ENCODE peak calls at places on chromosomes 11 and 22, in eight cellular contexts. One of them, this sample, is unnamed.

GRCh38 chr11:132640952-132641351 is 891.3 kb downstream of the OPCML start:
- DNase-seq in dorsolateral prefrontal cortex: no peak
- DNase-seq in NB4: no peak
- DNase-seq in lung: no peak
- DNase-seq in AG10803: no peak
- DNase-seq in upper lobe of left lung: no peak
- DNase-seq in HFF-Myc: no peak
- DNase-seq in fibroblast of the aortic adventitia: no peak
- DNase-seq in this sample: no peak

GRCh38 chr11:133366088-133366487 is 166.2 kb downstream of the OPCML start:
- DNase-seq in dorsolateral prefrontal cortex: no peak
- DNase-seq in NB4: no peak
- DNase-seq in lung: no peak
- DNase-seq in AG10803: no peak
- DNase-seq in upper lobe of left lung: no peak
- DNase-seq in HFF-Myc: no peak
- DNase-seq in fibroblast of the aortic adventitia: no peak
- DNase-seq in this sample: no peak

GRCh38 chr22:41976961-41977566 is 7.8 kb downstream of the SEPTIN3 start:
- DNase-seq in dorsolateral prefrontal cortex: no peak
- DNase-seq in NB4: no peak
- DNase-seq in lung: no peak
- DNase-seq in AG10803: no peak
- DNase-seq in upper lobe of left lung: no peak
- DNase-seq in HFF-Myc: no peak
- DNase-seq in fibroblast of the aortic adventitia: no peak
- DNase-seq in this sample: no peak

GRCh38 chr11:26905368-26905767 is 88.5 kb upstream of the FIBIN start:
- DNase-seq in dorsolateral prefrontal cortex: no peak
- DNase-seq in NB4: no peak
- DNase-seq in lung: no peak
- DNase-seq in AG10803: peak
- DNase-seq in upper lobe of left lung: no peak
- DNase-seq in HFF-Myc: peak
- DNase-seq in fibroblast of the aortic adventitia: peak
- DNase-seq in this sample: no peak

GRCh38 chr11:20278727-20279126 is 84.8 kb upstream of the HTATIP2 start:
- DNase-seq in dorsolateral prefrontal cortex: no peak
- DNase-seq in NB4: no peak
- DNase-seq in lung: no peak
- DNase-seq in AG10803: no peak
- DNase-seq in upper lobe of left lung: no peak
- DNase-seq in HFF-Myc: no peak
- DNase-seq in fibroblast of the aortic adventitia: no peak
- DNase-seq in this sample: no peak

GRCh38 chr22:36386351-36386899 is 1.3 kb downstream of the MYH9 start:
- DNase-seq in dorsolateral prefrontal cortex: no peak
- DNase-seq in NB4: peak
- DNase-seq in lung: no peak
- DNase-seq in AG10803: no peak
- DNase-seq in upper lobe of left lung: peak
- DNase-seq in HFF-Myc: no peak
- DNase-seq in fibroblast of the aortic adventitia: peak
- DNase-seq in this sample: peak

GRCh38 chr11:20125927-20126326 is 34.3 kb downstream of the DBX1 start:
- DNase-seq in dorsolateral prefrontal cortex: no peak
- DNase-seq in NB4: no peak
- DNase-seq in lung: no peak
- DNase-seq in AG10803: peak
- DNase-seq in upper lobe of left lung: no peak
- DNase-seq in HFF-Myc: no peak
- DNase-seq in fibroblast of the aortic adventitia: peak
- DNase-seq in this sample: peak

GRCh38 chr11:68848429-68848828 is 6.7 kb upstream of the CPT1A start:
- DNase-seq in dorsolateral prefrontal cortex: no peak
- DNase-seq in NB4: no peak
- DNase-seq in lung: no peak
- DNase-seq in AG10803: no peak
- DNase-seq in upper lobe of left lung: no peak
- DNase-seq in HFF-Myc: no peak
- DNase-seq in fibroblast of the aortic adventitia: no peak
- DNase-seq in this sample: no peak

GRCh38 chr11:17750013-17750816 is 15.6 kb downstream of the KCNC1 start:
- DNase-seq in dorsolateral prefrontal cortex: peak
- DNase-seq in NB4: no peak
- DNase-seq in lung: no peak
- DNase-seq in AG10803: no peak
- DNase-seq in upper lobe of left lung: no peak
- DNase-seq in HFF-Myc: no peak
- DNase-seq in fibroblast of the aortic adventitia: no peak
- DNase-seq in this sample: no peak

GRCh38 chr11:65445604-65446445 is 23.2 kb downstream of the NEAT1 start:
- DNase-seq in dorsolateral prefrontal cortex: no peak
- DNase-seq in NB4: peak
- DNase-seq in lung: peak
- DNase-seq in AG10803: peak
- DNase-seq in upper lobe of left lung: peak
- DNase-seq in HFF-Myc: no peak
- DNase-seq in fibroblast of the aortic adventitia: peak
- DNase-seq in this sample: no peak

GRCh38 chr11:127000291-127000968 is at the start of gene KIRREL3:
- DNase-seq in dorsolateral prefrontal cortex: peak
- DNase-seq in NB4: no peak
- DNase-seq in lung: no peak
- DNase-seq in AG10803: peak
- DNase-seq in upper lobe of left lung: no peak
- DNase-seq in HFF-Myc: no peak
- DNase-seq in fibroblast of the aortic adventitia: no peak
- DNase-seq in this sample: no peak

GRCh38 chr11:639324-639977 is 2.4 kb downstream of the DRD4 start:
- DNase-seq in dorsolateral prefrontal cortex: no peak
- DNase-seq in NB4: no peak
- DNase-seq in lung: no peak
- DNase-seq in AG10803: no peak
- DNase-seq in upper lobe of left lung: no peak
- DNase-seq in HFF-Myc: no peak
- DNase-seq in fibroblast of the aortic adventitia: no peak
- DNase-seq in this sample: no peak

GRCh38 chr22:37435970-37436603 is 8.8 kb upstream of the ELFN2 start:
- DNase-seq in dorsolateral prefrontal cortex: no peak
- DNase-seq in NB4: no peak
- DNase-seq in lung: no peak
- DNase-seq in AG10803: no peak
- DNase-seq in upper lobe of left lung: no peak
- DNase-seq in HFF-Myc: no peak
- DNase-seq in fibroblast of the aortic adventitia: no peak
- DNase-seq in this sample: no peak

GRCh38 chr11:86696004-86696403 is 23.6 kb upstream of the ME3 start:
- DNase-seq in dorsolateral prefrontal cortex: no peak
- DNase-seq in NB4: no peak
- DNase-seq in lung: no peak
- DNase-seq in AG10803: peak
- DNase-seq in upper lobe of left lung: no peak
- DNase-seq in HFF-Myc: peak
- DNase-seq in fibroblast of the aortic adventitia: peak
- DNase-seq in this sample: peak

GRCh38 chr22:21666786-21667185 is 974 bp downstream of the PPIL2 start:
- DNase-seq in dorsolateral prefrontal cortex: no peak
- DNase-seq in NB4: no peak
- DNase-seq in lung: no peak
- DNase-seq in AG10803: no peak
- DNase-seq in upper lobe of left lung: no peak
- DNase-seq in HFF-Myc: no peak
- DNase-seq in fibroblast of the aortic adventitia: no peak
- DNase-seq in this sample: no peak

DNA sequence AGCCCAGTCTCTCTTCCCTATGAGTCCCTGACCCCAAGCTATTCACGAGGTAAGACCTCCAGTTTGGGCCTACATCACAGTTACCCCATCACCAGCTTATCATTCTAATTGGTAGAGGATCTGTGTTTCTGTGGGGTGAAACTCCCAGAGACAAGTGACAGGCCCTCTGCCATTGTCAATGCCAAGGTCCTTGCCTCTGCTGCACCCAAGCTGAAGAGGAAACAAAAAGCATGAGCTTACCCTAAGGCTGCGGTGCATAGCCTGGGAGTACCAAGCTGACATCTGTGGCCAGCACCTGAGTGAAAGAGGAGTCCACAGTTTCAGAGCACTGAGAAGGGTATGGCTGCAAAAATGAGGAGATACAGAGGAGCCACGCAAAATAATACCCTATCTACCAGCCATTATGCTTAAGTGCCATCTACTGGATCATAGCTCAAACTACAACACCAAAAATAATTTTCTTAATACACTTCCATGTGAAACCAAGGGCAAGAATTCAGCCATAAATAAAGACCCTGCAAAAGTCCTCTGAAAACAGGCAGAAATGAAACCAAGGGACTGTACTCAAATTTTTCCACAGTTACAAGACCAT is 62.3 kb upstream of the ANO5 start:
- DNase-seq in dorsolateral prefrontal cortex: no peak
- DNase-seq in NB4: peak
- DNase-seq in lung: no peak
- DNase-seq in AG10803: no peak
- DNase-seq in upper lobe of left lung: no peak
- DNase-seq in HFF-Myc: no peak
- DNase-seq in fibroblast of the aortic adventitia: no peak
- DNase-seq in this sample: no peak
- TF ChIP-seq CTCF in dorsolateral prefrontal cortex: peak
- TF ChIP-seq CTCF in NB4: peak
- TF ChIP-seq CTCF in lung: no peak
- TF ChIP-seq CTCF in AG10803: no peak
- TF ChIP-seq CTCF in upper lobe of left lung: peak
- TF ChIP-seq CTCF in HFF-Myc: no peak
- TF ChIP-seq CTCF in fibroblast of the aortic adventitia: no peak
- TF ChIP-seq CTCF in this sample: peak

DNA sequence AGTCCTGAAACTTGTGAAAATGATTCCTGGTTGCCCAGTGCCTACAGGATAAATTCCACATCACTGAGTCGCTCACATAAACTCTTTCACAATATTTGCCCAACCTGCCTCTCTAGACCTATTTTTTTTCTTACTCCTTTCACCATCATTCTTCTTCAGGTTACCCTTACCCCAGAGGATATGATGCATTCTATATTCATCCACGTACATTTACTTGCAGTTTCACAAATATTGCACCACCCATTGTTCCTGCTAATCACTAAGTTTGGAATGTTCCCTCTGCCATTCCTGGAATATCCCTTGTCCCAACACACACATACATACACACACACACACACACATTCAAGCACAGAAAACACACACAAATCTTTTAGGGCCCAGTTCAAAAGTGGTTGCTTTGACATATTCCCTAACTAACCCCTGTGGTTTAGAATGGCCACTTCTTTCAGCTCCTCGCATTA is 379.5 kb downstream of the ETS1 start:
- DNase-seq in dorsolateral prefrontal cortex: no peak
- DNase-seq in NB4: no peak
- DNase-seq in lung: no peak
- DNase-seq in AG10803: peak
- DNase-seq in upper lobe of left lung: no peak
- DNase-seq in HFF-Myc: no peak
- DNase-seq in fibroblast of the aortic adventitia: peak
- DNase-seq in this sample: peak
- H3K4me3 ChIP-seq in dorsolateral prefrontal cortex: no peak
- H3K4me3 ChIP-seq in NB4: no peak
- H3K4me3 ChIP-seq in lung: no peak
- H3K4me3 ChIP-seq in AG10803: no peak
- H3K4me3 ChIP-seq in upper lobe of left lung: no peak
- H3K4me3 ChIP-seq in HFF-Myc: no peak
- H3K4me3 ChIP-seq in fibroblast of the aortic adventitia: no peak
- H3K4me3 ChIP-seq in this sample: no peak

GRCh38 chr22:45731041-45731797 is 59.6 kb downstream of the ATXN10 start:
- DNase-seq in dorsolateral prefrontal cortex: no peak
- DNase-seq in NB4: no peak
- DNase-seq in lung: no peak
- DNase-seq in AG10803: peak
- DNase-seq in upper lobe of left lung: no peak
- DNase-seq in HFF-Myc: no peak
- DNase-seq in fibroblast of the aortic adventitia: peak
- DNase-seq in this sample: no peak

GRCh38 chr22:45735273-45735672 is 63.6 kb downstream of the ATXN10 start:
- DNase-seq in dorsolateral prefrontal cortex: no peak
- DNase-seq in NB4: no peak
- DNase-seq in lung: no peak
- DNase-seq in AG10803: no peak
- DNase-seq in upper lobe of left lung: no peak
- DNase-seq in HFF-Myc: no peak
- DNase-seq in fibroblast of the aortic adventitia: no peak
- DNase-seq in this sample: no peak

GRCh38 chr22:45726081-45726480 is 54.4 kb downstream of the ATXN10 start:
- DNase-seq in dorsolateral prefrontal cortex: no peak
- DNase-seq in NB4: no peak
- DNase-seq in lung: no peak
- DNase-seq in AG10803: no peak
- DNase-seq in upper lobe of left lung: no peak
- DNase-seq in HFF-Myc: no peak
- DNase-seq in fibroblast of the aortic adventitia: peak
- DNase-seq in this sample: no peak

GRCh38 chr22:45731798-45732495 is 60.3 kb downstream of the ATXN10 start:
- DNase-seq in dorsolateral prefrontal cortex: no peak
- DNase-seq in NB4: peak
- DNase-seq in lung: no peak
- DNase-seq in AG10803: peak
- DNase-seq in upper lobe of left lung: peak
- DNase-seq in HFF-Myc: no peak
- DNase-seq in fibroblast of the aortic adventitia: peak
- DNase-seq in this sample: no peak
- TF ChIP-seq CTCF in dorsolateral prefrontal cortex: peak
- TF ChIP-seq CTCF in NB4: peak
- TF ChIP-seq CTCF in lung: no peak
- TF ChIP-seq CTCF in AG10803: peak
- TF ChIP-seq CTCF in upper lobe of left lung: peak
- TF ChIP-seq CTCF in HFF-Myc: peak
- TF ChIP-seq CTCF in fibroblast of the aortic adventitia: peak
- TF ChIP-seq CTCF in this sample: peak

GRCh38 chr11:92224394-92225205 is at the start of gene FAT3:
- DNase-seq in dorsolateral prefrontal cortex: peak
- DNase-seq in NB4: no peak
- DNase-seq in lung: no peak
- DNase-seq in AG10803: peak
- DNase-seq in upper lobe of left lung: no peak
- DNase-seq in HFF-Myc: no peak
- DNase-seq in fibroblast of the aortic adventitia: no peak
- DNase-seq in this sample: no peak

GRCh38 chr11:92227233-92227593 is 2.6 kb downstream of the FAT3 start:
- DNase-seq in dorsolateral prefrontal cortex: no peak
- DNase-seq in NB4: no peak
- DNase-seq in lung: no peak
- DNase-seq in AG10803: no peak
- DNase-seq in upper lobe of left lung: no peak
- DNase-seq in HFF-Myc: no peak
- DNase-seq in fibroblast of the aortic adventitia: no peak
- DNase-seq in this sample: no peak

GRCh38 chr11:92225563-92226308 is 1.1 kb downstream of the FAT3 start:
- DNase-seq in dorsolateral prefrontal cortex: no peak
- DNase-seq in NB4: no peak
- DNase-seq in lung: no peak
- DNase-seq in AG10803: peak
- DNase-seq in upper lobe of left lung: no peak
- DNase-seq in HFF-Myc: no peak
- DNase-seq in fibroblast of the aortic adventitia: no peak
- DNase-seq in this sample: no peak

GRCh38 chr11:92226331-92227232 is 2.0 kb downstream of the FAT3 start:
- DNase-seq in dorsolateral prefrontal cortex: no peak
- DNase-seq in NB4: no peak
- DNase-seq in lung: no peak
- DNase-seq in AG10803: peak
- DNase-seq in upper lobe of left lung: no peak
- DNase-seq in HFF-Myc: no peak
- DNase-seq in fibroblast of the aortic adventitia: no peak
- DNase-seq in this sample: no peak

GRCh38 chr11:92225206-92225562 is 566 bp downstream of the FAT3 start:
- DNase-seq in dorsolateral prefrontal cortex: no peak
- DNase-seq in NB4: no peak
- DNase-seq in lung: no peak
- DNase-seq in AG10803: no peak
- DNase-seq in upper lobe of left lung: no peak
- DNase-seq in HFF-Myc: no peak
- DNase-seq in fibroblast of the aortic adventitia: no peak
- DNase-seq in this sample: no peak
- H3K4me3 ChIP-seq in dorsolateral prefrontal cortex: peak
- H3K4me3 ChIP-seq in NB4: no peak
- H3K4me3 ChIP-seq in lung: peak
- H3K4me3 ChIP-seq in AG10803: peak
- H3K4me3 ChIP-seq in upper lobe of left lung: peak
- H3K4me3 ChIP-seq in HFF-Myc: peak
- H3K4me3 ChIP-seq in fibroblast of the aortic adventitia: no peak
- H3K4me3 ChIP-seq in this sample: peak

This sample was measured in epithelial cell of proximal tubule.